ENCODE peak calls at places on chromosome 1, in six cellular contexts. O, L, K, Z, V and H are unnamed samples.

GRCh38 chr1:22330092-22330762 is 121.4 kb upstream of the ZBTB40 start:
- DNase-seq in K (no peak), O (no peak), L (no peak), Z (no peak), V (no peak), H (no peak)

GRCh38 chr1:221715321-221716169 is 26.3 kb downstream of the DUSP10 start:
- DNase-seq in Z (peak; percentile 78), V (peak; percentile 64), O (peak; percentile 88), L (peak; percentile 77), K (peak; percentile 94), H (no peak)

GRCh38 chr1:201475915-201476669 is 7.1 kb upstream of the PHLDA3 start:
- DNase-seq in V (no peak), L (no peak), Z (no peak), K (no peak), O (no peak), H (no peak)

GRCh38 chr1:105793541-105794146 is 1262.8 kb upstream of the PRMT6 start:
- DNase-seq in Z (peak; percentile 74), O (peak; percentile 41), L (no peak), V (peak; percentile 8), K (peak; percentile 14), H (peak; percentile 34)

GRCh38 chr1:18021242-18021641 is 86.4 kb upstream of the IGSF21 start:
- DNase-seq in Z (no peak), V (no peak), L (no peak), K (no peak), O (no peak), H (no peak)

GRCh38 chr1:188420177-188420576 is 1591.4 kb downstream of the PLA2G4A start:
- DNase-seq in Z (no peak), O (no peak), K (no peak), V (no peak), L (no peak), H (no peak)

GRCh38 chr1:21232044-21232443 is 55.3 kb upstream of the EIF4G3 start:
- DNase-seq in K (peak; percentile 66), V (peak; percentile 74), L (peak; percentile 66), O (peak; percentile 70), Z (peak; percentile 52), H (no peak)

GRCh38 chr1:101008229-101008628 is 17.4 kb downstream of the DPH5 start:
- DNase-seq in Z (no peak), L (peak; percentile 53), O (no peak), K (no peak), V (peak; percentile 40), H (no peak)

GRCh38 chr1:14442669-14443068 is 155.8 kb upstream of the KAZN start:
- DNase-seq in K (peak; percentile 8), O (no peak), Z (no peak), L (no peak), V (no peak), H (no peak)

GRCh38 chr1:202143011-202143767 is 1.3 kb downstream of the ARL8A start:
- DNase-seq in V (no peak), K (no peak), Z (no peak), O (peak; percentile 25), L (no peak), H (no peak)